ENCODE peak calls at places on chromosomes 6 and 20, in six cellular contexts. Z is cardiac muscle cell; I is adrenal gland; S is Peyer's patch; X is mammary epithelial cell; L is CD4-positive, alpha-beta memory T cell. O is an unnamed sample. For H3K9me3, H3K36me3 and H3K4me1, the result is how much of the 10 kb centered on the place peaks cover.

GRCh38 chr20:36315545-36316351 is 9.6 kb downstream of the DLGAP4 start:
- DNase-seq in I (no peak), L (no peak), X (no peak), Z (no peak), S (peak), O (no peak)

GRCh38 chr6:42400031-42400760 is 51.5 kb downstream of the TRERF1 start:
- DNase-seq in X (no peak), L (no peak), S (no peak), I (no peak), Z (no peak), O (no peak)

GRCh38 chr20:58691773-58692578 is 624 bp upstream of the NPEPL1 start:
- DNase-seq in Z (no peak), X (no peak), I (peak), L (no peak), S (peak), O (peak)

GRCh38 chr20:6622041-6622440 is 145.4 kb upstream of the BMP2 start:
- DNase-seq in X (no peak), Z (no peak), I (no peak), L (no peak), S (no peak), O (no peak)

GRCh38 chr6:164078551-164079274 is 664.2 kb downstream of the QKI start:
- DNase-seq in L (no peak), I (no peak), X (no peak), S (no peak), Z (no peak), O (no peak)

GRCh38 chr6:37174515-37175331 is 4.8 kb downstream of the PIM1 start:
- DNase-seq in I (peak), S (peak), L (no peak), X (no peak), Z (no peak), O (no peak)

GRCh38 chr6:155219858-155220301 is 43.9 kb upstream of the CLDN20 start:
- DNase-seq in X (no peak), Z (no peak), I (no peak), L (no peak), S (no peak), O (no peak)

GRCh38 chr6:36815962-36816735 is 23.1 kb downstream of the CPNE5 start:
- DNase-seq in S (no peak), Z (no peak), L (no peak), X (no peak), I (no peak), O (no peak)

GRCh38 chr20:19531446-19531845 is 226.6 kb upstream of the RIN2 start:
- DNase-seq in I (no peak), Z (no peak), L (no peak), S (no peak), X (no peak), O (no peak)

GRCh38 chr6:19032486-19033295 is 645.5 kb downstream of the RNF144B start:
- DNase-seq in I (no peak), L (no peak), Z (peak), X (no peak), S (no peak), O (no peak)
- H3K9me3 ChIP-seq in I (under half), L (under half), Z (under half), X (under half), S (under half), O (under half)

GRCh38 chr6:8090650-8091049 is 11.7 kb downstream of the EEF1E1 start:
- DNase-seq in S (no peak), L (no peak), Z (no peak), X (no peak), I (no peak), O (no peak)
- H3K36me3 ChIP-seq in S (under half), L (under half), Z (under half), X (under half), I (under half), O (under half)

DNA sequence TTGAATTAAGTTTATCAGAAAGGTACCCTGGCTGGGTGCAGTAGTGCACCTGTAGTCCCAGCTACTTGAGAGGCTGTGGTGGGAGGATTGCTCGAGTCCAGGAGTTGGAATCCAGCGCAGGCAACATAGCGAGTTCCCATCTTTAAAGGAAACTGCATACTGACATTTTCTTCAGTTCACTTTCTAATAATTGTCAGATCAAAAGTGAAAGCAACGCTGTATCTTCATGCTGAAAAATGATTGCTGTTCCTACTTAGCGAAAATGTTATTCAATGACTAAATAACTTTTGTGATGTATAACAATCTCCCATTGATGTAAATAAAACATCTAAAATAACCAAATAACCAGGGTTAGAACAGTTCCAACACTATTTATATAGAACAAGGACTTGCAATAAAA is 1.7 kb downstream of the LATS1 start:
- DNase-seq in X (no peak), L (no peak), Z (no peak), S (no peak), I (no peak), O (no peak)
- H3K4me1 ChIP-seq in X (under half), L (half or more), Z (under half), S (under half), I (under half), O (under half)

DNA sequence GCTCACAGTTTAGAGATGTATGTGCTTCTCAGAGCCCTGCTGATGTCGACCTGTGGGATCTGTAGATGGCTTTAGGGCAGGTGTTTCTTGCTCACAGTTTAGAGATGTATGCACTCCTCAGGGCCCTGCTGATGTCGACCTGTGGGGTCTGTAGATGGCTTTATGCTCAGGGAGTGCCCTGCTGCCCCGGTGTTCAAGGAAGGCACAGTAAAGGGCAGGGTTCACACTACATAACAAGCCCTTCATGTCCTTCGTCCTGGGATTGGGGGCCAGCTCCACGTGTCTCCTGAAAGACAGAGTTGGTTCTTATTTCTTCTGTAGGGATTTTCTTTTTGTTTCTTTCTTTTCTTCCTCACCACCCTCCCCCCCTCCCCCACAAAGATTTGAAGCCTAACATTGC is 91.1 kb downstream of the SMOC2 start:
- DNase-seq in X (no peak), S (no peak), I (no peak), L (no peak), Z (no peak), O (no peak)
- H3K9me3 ChIP-seq in X (under half), S (under half), I (under half), L (under half), Z (under half), O (under half)

DNA sequence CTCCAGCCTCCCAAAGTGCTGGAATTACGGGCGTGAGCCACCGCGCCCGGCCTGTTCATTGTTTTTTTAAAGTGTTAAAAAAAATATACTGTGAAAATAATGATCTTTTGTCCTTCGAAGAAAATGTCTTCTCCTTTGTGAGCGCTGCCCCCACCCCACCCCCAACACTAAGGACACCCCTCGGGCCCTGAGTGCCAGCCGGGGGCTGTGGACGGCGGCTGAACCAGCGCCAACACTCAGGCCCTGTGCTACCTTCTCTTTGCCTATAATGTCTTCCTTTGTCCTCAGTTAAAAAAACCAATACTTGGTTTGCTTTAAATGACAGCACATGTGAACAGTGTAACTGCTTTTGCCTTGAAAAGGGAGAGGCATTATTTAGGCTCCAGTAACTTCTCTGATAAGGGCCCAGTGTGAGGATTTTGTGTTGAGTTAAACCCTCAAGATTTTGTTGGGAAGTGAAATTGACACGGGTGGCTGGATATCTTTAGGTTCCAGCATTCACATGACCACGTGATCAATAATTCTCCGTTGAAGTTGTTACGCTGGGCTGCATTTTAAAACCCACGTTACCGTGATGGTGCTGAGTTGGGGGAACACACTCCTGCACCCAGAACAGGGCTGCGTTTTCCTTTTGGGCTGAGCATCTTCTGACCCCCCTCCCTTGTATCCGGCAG is 9.5 kb upstream of the ADRM1 start:
- DNase-seq in I (no peak), Z (no peak), X (no peak), S (no peak), L (no peak), O (peak)
- H3K36me3 ChIP-seq in I (under half), Z (under half), X (under half), S (under half), L (under half), O (under half)

GRCh38 chr6:143701343-143702234 is 23.8 kb downstream of the PHACTR2 start:
- DNase-seq in S (no peak), I (no peak), L (no peak), X (no peak), Z (no peak), O (no peak)
- H3K4me1 ChIP-seq in S (under half), I (under half), L (under half), X (under half), Z (under half), O (under half)

DNA sequence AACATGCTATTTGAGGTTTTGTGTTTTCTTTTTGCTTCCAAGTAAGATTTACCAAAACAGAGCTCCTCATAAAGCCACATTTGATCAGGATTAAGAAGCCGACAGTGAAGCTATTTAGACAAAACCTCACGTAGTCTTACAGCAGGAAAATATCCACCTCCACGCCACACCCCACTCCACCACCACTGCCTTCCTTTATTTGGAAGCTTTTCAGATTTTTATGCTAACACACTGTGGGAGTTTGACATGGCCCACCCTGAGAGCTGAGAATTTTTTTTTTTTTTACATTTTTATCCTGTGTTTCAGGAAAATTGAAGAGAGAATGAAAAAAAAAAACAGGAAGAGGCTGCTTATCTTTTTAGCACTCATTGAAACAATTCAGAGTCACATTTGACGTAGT is 104.8 kb upstream of the MC3R start:
- DNase-seq in X (no peak), I (no peak), Z (no peak), S (no peak), L (no peak), O (no peak)
- H3K9me3 ChIP-seq in X (under half), I (under half), Z (under half), S (under half), L (under half), O (under half)

O was measured in mucosa of descending colon.